ENCODE peak calls at places on chromosomes 7 and 10, in five cellular contexts. L is mucosa of descending colon, M is lower leg skin, Z is fibroblast of lung, I is upper lobe of right lung. K is an unnamed sample.

GRCh38 chr10:132397671-132398565 is 918 bp downstream of the PWWP2B start:
- DNase-seq in L (peak; percentile 84), M (no peak), Z (peak; percentile 59), I (peak; percentile 74), K (no peak)

GRCh38 chr10:22931948-22932347 is 4.1 kb downstream of the ARMC3 start:
- DNase-seq in L (no peak), M (no peak), Z (peak; percentile 68), I (no peak), K (no peak)

GRCh38 chr7:139658919-139659675 is 118.7 kb downstream of the HIPK2 start:
- DNase-seq in L (no peak), M (no peak), Z (no peak), I (no peak), K (no peak)

GRCh38 chr7:144835166-144835611 is 664 bp downstream of the TPK1 start:
- DNase-seq in L (peak; percentile 62), M (peak; percentile 18), Z (peak; percentile 57), I (no peak), K (no peak)

GRCh38 chr7:108211382-108212201 is 81.4 kb upstream of the LAMB4 start:
- DNase-seq in L (no peak), M (no peak), Z (peak; percentile 66), I (no peak), K (no peak)

GRCh38 chr10:79381804-79382221 is 34.5 kb downstream of the PPIF start:
- DNase-seq in L (peak; percentile 73), M (no peak), Z (peak; percentile 90), I (peak; percentile 65), K (no peak)

GRCh38 chr10:69446650-69447151 is 4.6 kb upstream of the TSPAN15 start:
- DNase-seq in L (no peak), M (no peak), Z (peak; percentile 88), I (no peak), K (no peak)

GRCh38 chr10:47287365-47287802 is 12.6 kb upstream of the GDF10 start:
- DNase-seq in L (no peak), M (no peak), Z (no peak), I (no peak), K (no peak)

GRCh38 chr10:23095404-23095965 is at the start of gene MSRB2:
- DNase-seq in L (peak; percentile 96), M (peak; percentile 91), Z (peak; percentile 92), I (peak; percentile 96), K (peak; percentile 67)

GRCh38 chr7:54769203-54769602 is 10.2 kb upstream of the SEC61G start:
- DNase-seq in L (no peak), M (no peak), Z (peak; percentile 6), I (no peak), K (no peak)

GRCh38 chr7:121160150-121161008 is 168.4 kb upstream of the WNT16 start:
- DNase-seq in L (no peak), M (no peak), Z (no peak), I (no peak), K (no peak)

GRCh38 chr7:127393370-127394058 is 1.0 kb upstream of the ZNF800 start:
- DNase-seq in L (peak; percentile 47), M (no peak), Z (peak; percentile 24), I (no peak), K (no peak)

GRCh38 chr7:108415821-108416536 is 40.3 kb downstream of the NRCAM start:
- DNase-seq in L (no peak), M (no peak), Z (peak; percentile 85), I (no peak), K (peak; percentile 52)

GRCh38 chr7:247166-247565 is 42.8 kb upstream of the FOXL3 start:
- DNase-seq in L (no peak), M (no peak), Z (no peak), I (no peak), K (no peak)

GRCh38 chr7:250523-250922 is 39.4 kb upstream of the FOXL3 start:
- DNase-seq in L (peak; percentile 27), M (no peak), Z (no peak), I (no peak), K (no peak)

GRCh38 chr7:247636-248035 is 42.3 kb upstream of the FOXL3 start:
- DNase-seq in L (no peak), M (no peak), Z (no peak), I (no peak), K (no peak)

GRCh38 chr7:249979-250378 is 40.0 kb upstream of the FOXL3 start:
- DNase-seq in L (no peak), M (no peak), Z (no peak), I (no peak), K (no peak)

GRCh38 chr7:248732-249435 is 41.1 kb upstream of the FOXL3 start:
- DNase-seq in L (no peak), M (no peak), Z (no peak), I (no peak), K (no peak)
- TF ChIP-seq CTCF in L (no peak), M (no peak), Z (no peak), I (no peak), K (no peak)

DNA sequence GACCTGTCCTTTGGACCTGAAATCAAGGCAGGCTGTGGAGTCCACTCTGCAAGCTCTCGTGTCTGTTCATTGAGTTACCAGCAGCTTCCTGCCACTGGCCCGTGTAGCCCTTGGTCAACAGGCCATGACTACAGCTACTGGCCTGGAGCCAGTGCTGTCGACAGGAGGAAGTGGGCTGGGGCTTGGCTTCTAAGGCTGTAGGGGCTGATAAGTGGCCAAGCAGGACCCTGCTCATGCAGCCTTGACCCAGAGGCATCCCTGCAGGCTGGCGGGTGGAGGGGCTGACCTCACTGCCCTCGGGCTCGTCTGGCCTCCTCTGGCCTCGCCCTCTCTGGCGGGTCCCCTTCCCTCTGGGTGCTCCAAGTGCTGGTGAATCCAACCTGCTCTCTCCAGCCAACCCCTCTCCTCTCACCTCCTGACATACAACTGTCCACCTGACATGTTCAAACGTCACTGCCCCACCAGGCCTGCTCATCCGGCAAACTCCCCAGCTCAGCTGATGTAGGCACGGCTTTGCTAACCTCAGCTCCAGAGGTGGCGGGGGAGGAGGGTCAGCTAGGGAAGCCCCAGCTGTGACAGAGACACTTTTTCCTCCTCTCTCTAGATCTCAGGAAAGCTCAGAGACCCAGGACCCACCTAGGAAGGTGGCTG is 188.6 kb upstream of the LYZL2 start:
- DNase-seq in L (peak; percentile 71), M (peak; percentile 53), Z (peak; percentile 62), I (no peak), K (peak; percentile 78)
- TF ChIP-seq CTCF in L (no peak), M (no peak), Z (no peak), I (no peak), K (no peak)

GRCh38 chr7:38424750-38425463 is 151.5 kb upstream of the TARP start:
- DNase-seq in L (no peak), M (no peak), Z (no peak), I (no peak), K (no peak)
- TF ChIP-seq CTCF in L (no peak), M (no peak), Z (peak; percentile 29), I (no peak), K (peak; percentile 23)

DNA sequence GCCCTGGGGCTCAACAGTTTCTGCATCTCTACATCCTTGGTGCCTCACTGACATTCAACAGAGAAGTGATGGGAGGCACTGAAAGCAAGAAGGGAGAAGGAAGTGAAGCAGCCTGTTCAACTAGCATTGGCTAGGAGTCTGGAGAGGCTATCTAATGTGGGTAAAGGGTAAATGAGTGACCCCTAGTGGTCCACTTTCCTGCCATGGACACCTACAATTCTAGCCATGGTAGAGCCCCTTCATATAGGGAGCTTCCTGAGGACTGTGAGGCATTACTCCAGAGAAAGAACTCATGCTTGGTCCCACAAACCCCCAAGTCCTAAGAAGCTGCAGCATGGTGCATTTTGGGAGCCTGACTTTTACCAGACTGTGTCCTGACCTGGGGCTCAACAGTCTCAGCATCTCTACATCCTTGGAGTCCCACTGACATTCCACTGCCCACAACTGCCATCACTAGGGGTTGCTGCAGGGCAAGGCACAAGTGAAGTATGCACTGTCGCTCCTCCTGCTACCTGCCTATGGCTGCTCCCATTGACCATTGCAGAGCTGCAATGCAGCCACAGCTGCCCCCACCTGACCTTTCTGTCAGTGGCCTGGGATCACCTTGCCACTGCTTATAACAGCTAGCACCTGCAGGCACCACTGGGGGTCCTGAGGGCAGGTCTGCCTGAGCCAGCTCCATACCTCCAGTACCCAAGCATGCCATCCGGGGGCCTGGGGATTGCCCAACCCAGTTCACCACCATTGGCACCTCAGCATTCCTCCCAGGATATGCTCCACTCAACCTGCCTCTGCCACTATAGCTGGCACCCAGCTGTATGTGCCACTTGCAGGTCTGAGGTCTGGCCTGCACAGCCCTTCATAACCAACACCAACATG is 44.1 kb upstream of the CDK6 start:
- DNase-seq in L (peak; percentile 15), M (no peak), Z (no peak), I (no peak), K (no peak)
- TF ChIP-seq CTCF in L (no peak), M (no peak), Z (peak; percentile 0), I (peak; percentile 40), K (no peak)

GRCh38 chr7:116592041-116592355 is 67.2 kb downstream of the CAV1 start:
- DNase-seq in L (no peak), M (no peak), Z (no peak), I (no peak), K (no peak)
- TF ChIP-seq CTCF in L (peak; percentile 1), M (no peak), Z (no peak), I (no peak), K (peak; percentile 73)

GRCh38 chr7:74656911-74657691 is 417 bp upstream of the GTF2I start:
- DNase-seq in L (peak; percentile 99), M (peak; percentile 97), Z (peak; percentile 94), I (peak; percentile 100), K (peak; percentile 95)
- TF ChIP-seq CTCF in L (no peak), M (no peak), Z (peak; percentile 6), I (peak; percentile 28), K (no peak)

K was measured in CD14-positive monocyte.